ENCODE peak calls at places on chromosomes 13 and 19, in five cellular contexts. U is mesendoderm, C is NT2/D1, E is GM12865, X is fibroblast of lung. H is an unnamed sample.

GRCh38 chr13:33052446-33052845 is 36.2 kb downstream of the KL start:
- DNase-seq in U (no peak), C (no peak), E (no peak), X (peak), H (no peak)

GRCh38 chr19:23409392-23410048 is 14.2 kb upstream of the ZNF91 start:
- DNase-seq in U (no peak), C (no peak), E (no peak), X (no peak), H (no peak)

GRCh38 chr13:101612736-101613135 is 160.3 kb downstream of the ITGBL1 start:
- DNase-seq in U (peak), C (no peak), E (no peak), X (no peak), H (no peak)

GRCh38 chr13:27658569-27658968 is 36.9 kb downstream of the POLR1D start:
- DNase-seq in U (no peak), C (no peak), E (no peak), X (peak), H (peak)

GRCh38 chr13:114212096-114212495 is 22.6 kb upstream of the CDC16 start:
- DNase-seq in U (peak), C (no peak), E (no peak), X (peak), H (peak)

GRCh38 chr13:88978607-88979006 is 1307.4 kb downstream of the SLITRK5 start:
- DNase-seq in U (no peak), C (no peak), E (no peak), X (no peak), H (no peak)

GRCh38 chr13:112246731-112247470 is 129.3 kb upstream of the SPACA7 start:
- DNase-seq in U (no peak), C (no peak), E (no peak), X (no peak), H (no peak)

GRCh38 chr19:18059297-18059696 is 27.4 kb downstream of the IL12RB1 start:
- DNase-seq in U (no peak), C (no peak), E (no peak), X (no peak), H (no peak)

GRCh38 chr13:67408823-67409222 is 178.7 kb upstream of the PCDH9 start:
- DNase-seq in U (peak), C (no peak), E (no peak), X (no peak), H (peak)

GRCh38 chr13:40878823-40879222 is 89.4 kb downstream of the SLC25A15 start:
- DNase-seq in U (no peak), C (no peak), E (no peak), X (no peak), H (no peak)

GRCh38 chr13:101709952-101710351 is 257.5 kb downstream of the ITGBL1 start:
- DNase-seq in U (no peak), C (no peak), E (no peak), X (no peak), H (no peak)

GRCh38 chr19:13091400-13092161 is 11.1 kb downstream of the LYL1 start:
- DNase-seq in U (peak), C (no peak), E (no peak), X (peak), H (peak)

GRCh38 chr13:25662516-25662915 is 290.7 kb downstream of the ATP8A2 start:
- DNase-seq in U (no peak), C (no peak), E (no peak), X (no peak), H (no peak)

GRCh38 chr13:51844862-51845573 is at the start of gene TMEM272:
- DNase-seq in U (peak), C (peak), E (peak), X (peak), H (no peak)

GRCh38 chr13:44690376-44690775 is 114.2 kb upstream of the TSC22D1 start:
- DNase-seq in U (no peak), C (no peak), E (no peak), X (no peak), H (no peak)

GRCh38 chr19:39261704-39262103 is 6.5 kb upstream of the IFNL2 start:
- DNase-seq in U (no peak), C (no peak), E (no peak), X (no peak), H (no peak)

GRCh38 chr19:13398780-13399726 is 107.2 kb downstream of the CACNA1A start:
- DNase-seq in U (no peak), C (no peak), E (no peak), X (peak), H (peak)

GRCh38 chr13:113412440-113412839 is 40.8 kb downstream of the ADPRHL1 start:
- DNase-seq in U (no peak), C (no peak), E (no peak), X (no peak), H (no peak)

GRCh38 chr19:4581381-4582111 is 22.1 kb upstream of the SEMA6B start:
- DNase-seq in U (no peak), C (no peak), E (no peak), X (peak), H (no peak)

GRCh38 chr13:75760182-75760981 is 124.3 kb downstream of the LMO7 start:
- DNase-seq in U (no peak), C (no peak), E (no peak), X (peak), H (no peak)

GRCh38 chr13:34159946-34160345 is 342.0 kb downstream of the RFC3 start:
- DNase-seq in U (peak), C (no peak), E (no peak), X (no peak), H (no peak)

GRCh38 chr13:34152996-34153395 is 335.0 kb downstream of the RFC3 start:
- DNase-seq in U (no peak), C (no peak), E (no peak), X (no peak), H (no peak)

GRCh38 chr13:34155931-34156607 is 338.1 kb downstream of the RFC3 start:
- DNase-seq in U (peak), C (no peak), E (no peak), X (peak), H (no peak)

GRCh38 chr13:34153428-34154180 is 335.7 kb downstream of the RFC3 start:
- DNase-seq in U (peak), C (no peak), E (no peak), X (no peak), H (no peak)

DNA sequence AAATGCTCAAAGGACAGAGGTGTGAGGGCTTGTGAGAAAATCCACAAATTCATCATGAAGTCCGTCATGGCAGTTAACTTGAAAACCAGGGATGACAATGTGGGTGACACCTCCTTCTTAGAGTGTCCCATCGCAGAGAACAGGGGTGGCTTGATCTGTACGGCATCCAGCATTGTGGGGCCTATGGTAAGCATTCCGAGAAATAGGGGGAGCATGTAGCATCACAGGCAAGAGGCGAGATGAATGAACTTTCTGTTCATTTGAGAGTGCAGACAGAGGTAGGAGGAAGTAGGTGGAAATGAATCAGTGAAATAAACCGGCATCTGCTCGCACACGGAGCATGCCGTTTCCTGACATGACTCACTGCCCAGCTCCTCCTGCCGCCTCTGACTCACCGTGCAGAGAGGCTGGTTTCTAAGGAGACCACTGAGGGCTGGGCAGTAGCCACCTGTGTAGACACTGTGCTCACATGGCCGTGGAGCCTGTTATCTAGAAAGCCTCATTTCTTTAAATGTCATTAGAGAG is 339.0 kb downstream of the RFC3 start:
- DNase-seq in U (peak), C (no peak), E (peak), X (peak), H (peak)
- H3K4me3 ChIP-seq in U (no peak), C (no peak), E (no peak), X (no peak), H (no peak)

GRCh38 chr19:35757231-35757748 is 461 bp upstream of the HSPB6 start:
- DNase-seq in U (peak), C (no peak), E (no peak), X (peak), H (peak)
- H3K4me3 ChIP-seq in U (peak), C (peak), E (peak), X (peak), H (peak)

GRCh38 chr19:40513741-40514315 is 47.0 kb downstream of the SPTBN4 start:
- DNase-seq in U (no peak), C (no peak), E (no peak), X (no peak), H (no peak)
- H3K4me3 ChIP-seq in U (no peak), C (no peak), E (no peak), X (no peak), H (no peak)

DNA sequence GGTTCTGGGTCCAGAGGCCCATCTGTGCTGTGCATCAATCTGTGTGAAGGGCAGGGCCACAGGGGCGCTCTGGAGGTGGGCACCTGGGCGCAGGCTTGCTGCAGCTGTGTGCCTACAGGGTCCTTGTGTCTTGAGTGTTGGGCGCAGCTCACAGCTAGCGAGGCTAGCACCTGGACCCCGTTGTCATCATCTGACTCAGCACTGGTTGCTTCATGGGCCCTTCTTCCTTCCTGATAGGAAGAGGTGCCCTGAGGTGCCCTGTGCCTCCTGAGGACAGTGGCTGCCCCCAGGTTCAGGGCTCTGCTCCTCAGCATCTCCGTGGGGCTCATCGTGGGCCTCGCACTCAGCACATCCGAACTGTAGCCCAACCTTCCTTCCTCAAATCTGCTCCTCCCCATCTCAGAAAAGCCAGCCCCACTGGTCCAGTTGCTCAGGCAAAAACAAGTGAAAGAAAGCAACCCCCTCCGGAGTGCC is 54.8 kb downstream of the GATAD2A start:
- DNase-seq in U (no peak), C (no peak), E (no peak), X (no peak), H (no peak)
- H3K4me3 ChIP-seq in U (no peak), C (no peak), E (peak), X (no peak), H (no peak)

GRCh38 chr19:58088521-58089052 is 9.4 kb downstream of the ZSCAN18 start:
- DNase-seq in U (no peak), C (no peak), E (no peak), X (no peak), H (no peak)

GRCh38 chr19:58079792-58080191 is 18.2 kb downstream of the ZSCAN18 start:
- DNase-seq in U (no peak), C (no peak), E (no peak), X (no peak), H (no peak)

GRCh38 chr19:58085348-58085875 is 12.6 kb downstream of the ZSCAN18 start:
- DNase-seq in U (no peak), C (no peak), E (no peak), X (no peak), H (no peak)

GRCh38 chr19:58086825-58087710 is 11.0 kb downstream of the ZSCAN18 start:
- DNase-seq in U (no peak), C (no peak), E (no peak), X (no peak), H (no peak)

GRCh38 chr19:58084596-58085347 is 13.3 kb downstream of the ZSCAN18 start:
- DNase-seq in U (no peak), C (no peak), E (no peak), X (no peak), H (no peak)
- H3K4me3 ChIP-seq in U (no peak), C (no peak), E (no peak), X (no peak), H (no peak)

GRCh38 chr19:51983361-51983760 is 3.3 kb downstream of the ZNF350 start:
- DNase-seq in U (no peak), C (no peak), E (no peak), X (no peak), H (no peak)
- H3K4me3 ChIP-seq in U (no peak), C (no peak), E (no peak), X (no peak), H (no peak)

DNA sequence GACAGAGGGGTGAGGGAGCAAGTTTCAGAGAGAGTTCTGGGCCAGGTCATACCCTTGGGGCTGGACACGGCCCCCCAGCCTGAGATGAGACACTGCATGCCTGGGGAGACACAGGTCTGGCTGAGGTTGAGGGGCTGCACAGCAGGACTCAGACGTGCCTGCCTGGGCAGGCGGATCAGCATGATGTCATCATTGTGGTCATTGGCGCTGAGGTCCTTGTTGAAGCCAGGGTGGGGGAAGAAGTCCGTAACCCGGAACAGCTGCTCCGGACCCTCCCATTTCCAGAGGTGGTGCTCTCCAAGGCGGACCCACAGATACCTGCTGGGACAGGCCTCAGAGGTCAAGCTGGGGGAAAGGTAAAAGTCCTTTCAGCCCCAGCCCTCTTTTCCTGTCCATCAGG is 5.0 kb upstream of the KLK8 start:
- DNase-seq in U (no peak), C (no peak), E (no peak), X (no peak), H (no peak)
- H3K4me3 ChIP-seq in U (no peak), C (no peak), E (no peak), X (no peak), H (no peak)

DNA sequence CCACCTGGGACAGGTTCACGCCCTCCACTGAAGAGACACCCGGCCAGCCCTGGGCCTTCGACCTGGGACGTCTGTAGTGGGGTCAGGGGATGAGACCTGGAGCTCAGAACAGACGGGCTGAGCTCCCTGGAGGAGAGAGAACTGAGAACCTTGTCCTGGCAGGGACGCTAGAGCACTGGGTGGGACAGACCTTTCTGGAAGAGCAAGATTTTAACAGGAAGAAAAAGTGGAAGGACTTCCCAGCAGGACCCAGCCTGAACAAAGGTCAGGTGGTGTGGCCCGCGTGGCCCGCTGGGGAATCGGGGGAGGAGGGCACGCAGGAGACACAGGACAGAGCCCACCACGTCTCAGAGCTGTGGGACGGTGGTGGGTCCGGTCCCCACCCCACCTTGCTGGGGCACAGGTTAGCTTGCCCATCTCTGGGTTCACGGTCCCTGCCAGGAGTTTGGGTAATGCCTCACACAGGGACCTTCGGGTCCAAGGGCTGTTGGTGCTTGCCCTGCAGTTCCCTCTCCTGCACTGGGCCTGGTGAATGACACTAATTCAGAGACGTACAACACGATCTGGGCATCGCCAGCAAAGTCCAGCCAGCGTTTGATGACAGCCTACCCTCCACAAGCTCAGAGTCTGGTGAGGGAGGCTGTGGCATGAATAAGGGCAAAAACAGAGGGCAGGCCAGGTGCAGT is 1.2 kb upstream of the EFNA2 start:
- DNase-seq in U (no peak), C (no peak), E (no peak), X (no peak), H (no peak)
- H3K4me3 ChIP-seq in U (no peak), C (no peak), E (no peak), X (no peak), H (no peak)

DNA sequence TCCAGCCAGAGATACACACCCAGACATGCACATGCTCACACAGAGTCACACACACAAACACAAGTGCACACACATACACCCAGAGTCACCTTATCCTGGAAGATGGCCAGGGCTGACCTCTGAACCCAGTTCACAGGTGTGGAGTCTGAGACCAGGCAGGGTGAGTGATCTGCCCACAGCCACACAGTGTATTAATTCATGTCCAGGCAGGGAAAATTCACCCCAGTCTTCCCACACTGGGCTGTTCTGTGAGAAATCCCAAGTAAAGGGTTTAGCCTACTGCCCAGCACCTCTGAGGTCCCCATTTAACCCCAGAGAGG is 2.0 kb downstream of the POU2F2 start:
- DNase-seq in U (no peak), C (no peak), E (no peak), X (no peak), H (no peak)
- H3K4me3 ChIP-seq in U (no peak), C (no peak), E (peak), X (no peak), H (no peak)